ENCODE peak calls at places on chromosomes 11 and 22, in seven cellular contexts. B is Peyer's patch; A is lower lobe of right lung; V is heart left ventricle; U is CD8-positive, alpha-beta T cell; T is lung; H is hepatocyte. R is an unnamed sample.
A peak's percentile ranks its signal among the peaks of the same experiment; 100 is the strongest.

GRCh38 chr11:116311141-116311540 is 461.6 kb downstream of the BUD13 start:
- DNase-seq in A (no peak), B (no peak), H (no peak), T (no peak), U (no peak), V (no peak), R (no peak)

GRCh38 chr22:37636186-37636948 is 3.1 kb upstream of the SH3BP1 start:
- DNase-seq in U (no peak), T (no peak), H (no peak), B (peak; percentile 82), A (no peak), V (no peak), R (no peak)

GRCh38 chr11:96168623-96169022 is 174.4 kb downstream of the MAML2 start:
- DNase-seq in T (peak; percentile 65), B (peak; percentile 49), H (peak; percentile 67), A (no peak), V (no peak), U (no peak), R (no peak)

GRCh38 chr11:2796508-2797180 is 88.9 kb downstream of the CDKN1C start:
- DNase-seq in A (peak; percentile 25), B (peak; percentile 34), V (peak; percentile 12), T (no peak), U (no peak), H (no peak), R (no peak)

GRCh38 chr11:72723508-72723907 is 28.7 kb downstream of the ARAP1 start:
- DNase-seq in U (no peak), T (no peak), A (no peak), V (no peak), B (peak; percentile 85), H (no peak), R (no peak)

GRCh38 chr11:17277024-17277584 is 565 bp downstream of the NUCB2 start:
- DNase-seq in V (no peak), U (no peak), T (no peak), B (peak; percentile 56), A (no peak), H (peak; percentile 19), R (no peak)

GRCh38 chr11:2706321-2706720 is 6.5 kb upstream of the KCNQ1OT1 start:
- DNase-seq in T (no peak), A (peak; percentile 16), V (no peak), H (no peak), B (no peak), U (no peak), R (no peak)

GRCh38 chr11:94501522-94501921 is 7.7 kb downstream of the ANKRD49 start:
- DNase-seq in U (no peak), B (no peak), H (no peak), A (no peak), V (no peak), T (no peak), R (no peak)

GRCh38 chr11:111531156-111531555 is 9.4 kb upstream of the LAYN start:
- DNase-seq in H (no peak), B (no peak), U (no peak), A (no peak), V (no peak), T (no peak), R (no peak)

GRCh38 chr11:61575886-61576516 is 4.9 kb downstream of the SYT7 start:
- DNase-seq in U (no peak), A (no peak), T (no peak), H (no peak), V (peak; percentile 70), B (no peak), R (no peak)

GRCh38 chr22:36893262-36893661 is 20.2 kb upstream of the CSF2RB start:
- DNase-seq in H (no peak), V (no peak), U (no peak), B (no peak), A (no peak), T (no peak), R (no peak)

GRCh38 chr11:70931430-70931829 is 320.9 kb downstream of the SHANK2 start:
- DNase-seq in U (no peak), A (no peak), B (no peak), T (no peak), H (no peak), V (no peak), R (no peak)

GRCh38 chr11:90836031-90836430 is 613.2 kb upstream of the CHORDC1 start:
- DNase-seq in V (no peak), A (no peak), B (no peak), T (no peak), H (no peak), U (no peak), R (no peak)

GRCh38 chr11:99370557-99371200 is 349.9 kb downstream of the CNTN5 start:
- DNase-seq in T (no peak), H (peak; percentile 55), V (peak; percentile 62), B (no peak), U (no peak), A (no peak), R (no peak)

DNA sequence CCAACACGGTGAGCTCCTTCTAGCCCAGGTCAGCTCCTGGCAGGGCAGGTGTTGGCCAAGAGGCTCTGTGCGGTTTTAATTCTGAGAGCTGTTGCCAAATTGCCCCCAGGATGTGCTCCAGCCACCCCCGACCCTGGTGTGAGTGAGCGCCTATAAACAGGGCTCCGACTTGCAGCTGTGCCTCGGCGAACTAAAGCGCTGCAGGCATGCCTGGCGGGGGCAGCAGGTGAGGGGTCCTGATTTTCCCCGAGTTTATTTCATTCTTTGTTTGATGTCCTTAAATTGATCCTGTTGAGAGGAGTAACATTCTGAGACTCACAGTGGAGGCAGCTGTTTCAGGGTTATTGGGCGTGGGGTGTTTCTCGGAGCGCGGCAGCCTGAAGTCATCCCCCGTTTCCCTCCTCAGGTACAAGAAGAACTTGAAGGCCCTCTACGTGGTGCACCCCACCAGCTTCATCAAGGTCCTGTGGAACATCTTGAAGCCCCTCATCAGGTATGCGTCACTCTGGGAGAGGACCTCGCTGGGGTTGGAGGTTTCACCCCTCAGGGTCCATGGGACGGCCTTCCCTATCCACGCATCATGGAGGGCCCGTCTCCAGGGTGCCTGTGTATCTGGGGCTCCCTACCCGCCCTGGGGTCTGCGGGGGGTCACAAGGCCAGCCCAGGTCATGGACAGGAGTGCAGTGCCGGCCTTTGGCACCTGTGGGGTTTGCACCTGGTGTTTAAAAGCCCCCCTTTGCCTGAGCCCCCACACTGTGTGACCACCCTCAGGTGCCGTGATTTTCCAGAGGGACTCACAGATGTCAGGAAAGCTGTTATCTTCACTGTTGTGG is 62.1 kb downstream of the ARHGAP8 start:
- DNase-seq in U (no peak), H (no peak), A (no peak), B (no peak), T (no peak), V (no peak), R (no peak)
- H3K27ac ChIP-seq in U (no peak overlapping the region), H (no peak overlapping the region), A (no peak overlapping the region), B (no peak overlapping the region), T (no peak overlapping the region), V (no peak overlapping the region), R (no peak overlapping the region)

GRCh38 chr22:31339148-31339832 is 6.9 kb downstream of the PATZ1 start:
- DNase-seq in B (no peak), T (no peak), A (no peak), U (no peak), H (peak; percentile 37), V (no peak), R (no peak)

GRCh38 chr22:31341386-31342088 is 4.6 kb downstream of the PATZ1 start:
- DNase-seq in U (no peak), B (no peak), V (no peak), A (no peak), T (no peak), H (peak; percentile 19), R (no peak)

GRCh38 chr22:31340360-31340759 is 5.8 kb downstream of the PATZ1 start:
- DNase-seq in B (no peak), T (no peak), H (peak; percentile 25), U (no peak), A (no peak), V (no peak), R (no peak)

GRCh38 chr22:31342389-31343125 is 3.6 kb downstream of the PATZ1 start:
- DNase-seq in B (no peak), T (no peak), H (peak; percentile 25), U (no peak), A (no peak), V (no peak), R (no peak)

DNA sequence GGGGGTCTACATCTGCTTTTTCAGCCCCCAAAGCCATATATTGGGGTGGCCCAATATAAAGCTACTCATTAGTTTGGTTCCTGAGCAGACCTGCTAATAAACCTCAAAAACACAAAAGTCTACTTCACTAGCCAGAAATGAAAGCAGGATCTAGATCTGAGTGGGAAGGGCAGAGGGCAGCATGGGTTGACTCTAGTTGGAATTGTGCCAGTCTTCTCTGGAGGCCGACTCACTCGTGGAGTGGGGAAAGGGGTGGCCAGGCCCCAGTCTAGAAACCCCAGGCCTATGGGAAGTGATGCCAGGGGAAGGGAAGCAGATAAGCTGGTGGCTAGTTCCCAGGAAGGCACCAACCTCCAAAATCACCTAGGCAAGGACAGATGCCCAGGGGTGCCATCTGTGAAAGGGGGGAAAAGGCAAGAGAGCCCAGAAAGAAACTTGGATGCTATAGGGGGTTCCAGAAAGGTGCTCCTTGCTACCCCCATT is 5.3 kb downstream of the PATZ1 start:
- DNase-seq in V (no peak), B (no peak), T (no peak), H (no peak), U (no peak), A (no peak), R (no peak)
- H3K4me1 ChIP-seq in V (peaks cover 42% of the 10 kb centered on the region), B (peaks cover 35% of the 10 kb centered on the region), T (peaks cover 4% of the 10 kb centered on the region), H (peaks cover 64% of the 10 kb centered on the region), U (peaks cover 79% of the 10 kb centered on the region), A (peaks cover 54% of the 10 kb centered on the region), R (peaks cover 25% of the 10 kb centered on the region)

DNA sequence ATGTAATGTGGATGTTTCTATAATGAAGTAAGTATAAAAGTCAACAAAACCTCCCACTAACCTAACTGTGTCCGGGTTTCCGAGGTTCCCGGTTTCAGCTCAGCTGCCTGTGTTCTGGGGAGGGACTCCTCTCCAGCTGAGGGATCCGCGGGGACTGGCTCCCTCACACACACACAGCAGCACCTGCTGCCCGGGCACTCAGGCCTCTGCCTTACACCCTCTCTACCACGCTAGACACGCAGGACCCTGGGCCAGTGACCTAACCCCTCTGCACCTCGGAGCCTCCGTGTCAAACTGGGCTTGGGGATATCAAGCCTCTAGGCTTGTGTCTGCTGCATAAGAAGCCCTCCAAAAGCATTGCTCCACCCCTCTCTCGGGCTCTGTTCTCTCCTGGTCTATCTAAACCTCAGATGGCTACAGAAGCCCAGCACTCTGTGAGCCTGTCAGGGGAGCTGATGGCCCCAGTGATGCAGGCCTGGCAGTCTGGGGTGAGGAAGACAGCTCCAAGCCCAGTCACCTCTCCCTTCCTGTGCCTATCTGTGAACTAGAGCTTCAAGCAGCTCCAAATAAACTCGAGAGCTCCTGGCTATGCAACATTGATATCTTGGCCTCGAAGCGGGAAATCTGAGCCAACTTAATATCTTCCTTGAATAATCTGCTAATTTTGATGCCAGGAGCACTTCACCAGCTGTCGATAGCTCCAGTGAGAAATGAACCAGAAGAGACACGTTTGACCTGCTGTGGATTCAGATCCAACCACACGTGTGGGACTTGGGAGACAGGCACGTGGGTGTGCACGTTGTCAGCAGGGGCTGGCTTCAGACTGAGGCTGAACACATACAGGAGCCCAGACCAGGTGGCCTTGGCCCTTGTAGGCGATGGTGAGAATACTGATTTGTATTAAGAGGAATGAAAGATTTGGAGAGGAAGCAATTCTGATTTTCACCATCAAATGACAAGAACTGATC is 232.7 kb upstream of the B3GAT1 start:
- DNase-seq in B (no peak), A (no peak), V (no peak), U (no peak), T (no peak), H (no peak), R (no peak)
- H3K9me3 ChIP-seq in B (no peaks in the 10 kb centered on the region), A (no peaks in the 10 kb centered on the region), V (no peaks in the 10 kb centered on the region), U (no peaks in the 10 kb centered on the region), T (no peaks in the 10 kb centered on the region), H (no peaks in the 10 kb centered on the region), R (no peaks in the 10 kb centered on the region)

DNA sequence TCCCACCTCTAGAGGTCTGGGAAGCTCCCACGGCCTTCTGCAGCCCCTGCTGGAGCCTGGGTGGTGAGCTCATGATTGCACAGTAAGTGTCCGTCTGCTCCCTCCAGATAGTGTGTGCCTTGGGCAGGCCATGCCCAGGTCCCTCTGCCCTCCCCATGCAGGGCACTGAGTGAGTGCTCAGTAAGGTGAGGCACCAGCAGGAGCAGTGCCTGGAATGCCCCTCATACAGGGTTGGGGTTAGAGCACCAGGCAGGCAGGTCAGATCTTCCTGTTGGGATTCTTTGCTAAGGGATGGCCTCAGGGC is 50.3 kb downstream of the NAT10 start:
- DNase-seq in B (no peak), T (no peak), U (no peak), H (no peak), V (no peak), A (no peak), R (no peak)
- H3K27ac ChIP-seq in B (no peak overlapping the region), T (no peak overlapping the region), U (no peak overlapping the region), H (peak overlapping the region; percentile 66), V (peak overlapping the region; percentile 59), A (no peak overlapping the region), R (no peak overlapping the region)

R was measured in effector memory CD4-positive, alpha-beta T cell.